ENCODE peak calls at places on chromosome 10, in five cellular contexts. P is GM23338, R is Peyer's patch, A is left ventricle myocardium inferior, T is endodermal cell. Q is an unnamed sample.

GRCh38 chr10:4407783-4408182 is 418.2 kb upstream of the AKR1E2 start:
- DNase-seq in A (no peak), T (no peak), R (no peak), P (no peak), Q (no peak)

GRCh38 chr10:33412261-33413092 is 78.0 kb upstream of the NRP1 start:
- DNase-seq in P (no peak), T (no peak), A (no peak), R (peak; percentile 17), Q (no peak)

GRCh38 chr10:127200646-127201045 is 4.3 kb upstream of the INSYN2A start:
- DNase-seq in R (no peak), A (no peak), T (no peak), P (no peak), Q (no peak)

GRCh38 chr10:47034511-47035051 is 123.4 kb downstream of the PTPN20 start:
- DNase-seq in T (peak; percentile 19), P (no peak), R (no peak), A (no peak), Q (peak; percentile 20)

GRCh38 chr10:48996-49395 is at the start of gene TUBB8:
- DNase-seq in R (no peak), T (no peak), P (no peak), A (no peak), Q (no peak)

GRCh38 chr10:125719173-125720001 is at the start of gene EDRF1:
- DNase-seq in T (peak; percentile 100), A (peak; percentile 99), R (peak; percentile 98), P (peak; percentile 100), Q (peak; percentile 99)

GRCh38 chr10:45470098-45471012 is 96.3 kb downstream of the ALOX5 start:
- DNase-seq in A (no peak), P (peak; percentile 54), T (peak; percentile 81), R (peak; percentile 78), Q (peak; percentile 53)

GRCh38 chr10:11009471-11010308 is 8.0 kb upstream of the CELF2 start:
- DNase-seq in R (no peak), A (no peak), T (no peak), P (no peak), Q (no peak)

GRCh38 chr10:72292223-72292691 is 18.5 kb downstream of the DDIT4 start:
- DNase-seq in A (no peak), T (no peak), P (no peak), R (no peak), Q (no peak)

GRCh38 chr10:104052351-104052885 is 33.3 kb downstream of the COL17A1 start:
- DNase-seq in R (no peak), P (no peak), T (no peak), A (no peak), Q (no peak)

GRCh38 chr10:96858038-96858705 is 26.1 kb downstream of the LCOR start:
- DNase-seq in A (no peak), T (no peak), P (no peak), R (no peak), Q (no peak)

GRCh38 chr10:74156919-74157289 is 5.9 kb downstream of the ADK start:
- DNase-seq in T (no peak), R (no peak), A (peak; percentile 68), P (no peak), Q (no peak)

GRCh38 chr10:33204049-33204448 is 130.4 kb downstream of the NRP1 start:
- DNase-seq in R (no peak), P (no peak), A (no peak), T (no peak), Q (no peak)

GRCh38 chr10:115937756-115938032 is 335.3 kb downstream of the GFRA1 start:
- DNase-seq in P (no peak), T (no peak), A (no peak), R (no peak), Q (no peak)

GRCh38 chr10:59625842-59626522 is 83.7 kb downstream of the SLC16A9 start:
- DNase-seq in A (no peak), P (peak; percentile 87), R (no peak), T (peak; percentile 75), Q (no peak)

GRCh38 chr10:131743190-131744151 is 157.3 kb upstream of the PPP2R2D start:
- DNase-seq in P (peak; percentile 57), A (no peak), R (no peak), T (peak; percentile 62), Q (no peak)

GRCh38 chr10:124085680-124086079 is 7.7 kb downstream of the CHST15 start:
- DNase-seq in R (no peak), A (no peak), P (no peak), T (no peak), Q (no peak)

GRCh38 chr10:49446031-49446430 is 50.1 kb upstream of the DRGX start:
- DNase-seq in P (no peak), R (no peak), A (no peak), T (no peak), Q (no peak)

GRCh38 chr10:111429288-111430028 is 352.6 kb downstream of the ADRA2A start:
- DNase-seq in T (no peak), R (no peak), P (no peak), A (no peak), Q (no peak)

GRCh38 chr10:92354587-92354986 is 63.6 kb downstream of the MARCHF5 start:
- DNase-seq in R (no peak), T (no peak), A (no peak), P (peak; percentile 50), Q (no peak)

DNA sequence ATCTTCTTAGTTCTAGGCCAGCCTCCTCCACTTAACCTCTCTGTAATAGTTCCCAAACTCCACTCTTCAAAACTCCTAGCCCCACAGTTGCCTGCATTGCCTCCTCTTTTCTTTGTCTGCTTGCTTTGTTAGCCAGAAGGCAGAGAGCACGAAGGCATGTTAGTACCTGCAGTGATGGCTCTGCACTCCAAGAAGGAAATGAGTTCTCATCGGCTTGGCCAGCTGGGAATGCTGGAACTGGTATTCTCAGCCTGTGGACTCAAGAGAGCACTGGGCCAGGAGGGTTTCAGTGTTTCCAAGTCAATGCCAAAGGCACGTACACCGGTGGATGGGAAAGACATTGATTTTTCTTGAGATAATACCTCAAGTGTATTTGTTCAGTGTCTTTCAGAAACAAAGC is 66.3 kb upstream of the HABP2 start:
- DNase-seq in A (no peak), R (no peak), T (no peak), P (no peak), Q (no peak)
- H3K27ac ChIP-seq in A (no peak overlapping the region), R (no peak overlapping the region), T (no peak overlapping the region), P (no peak overlapping the region), Q (no peak overlapping the region)

GRCh38 chr10:21506351-21506750 is 19.1 kb downstream of the SKIDA1 start:
- DNase-seq in A (no peak), R (no peak), T (no peak), P (no peak), Q (no peak)

GRCh38 chr10:21509391-21510217 is 15.9 kb downstream of the SKIDA1 start:
- DNase-seq in T (peak; percentile 85), A (no peak), P (peak; percentile 83), R (no peak), Q (peak; percentile 59)

GRCh38 chr10:21505711-21506278 is 19.7 kb downstream of the SKIDA1 start:
- DNase-seq in A (no peak), P (no peak), R (no peak), T (peak; percentile 71), Q (no peak)

GRCh38 chr10:21508987-21509334 is 16.5 kb downstream of the SKIDA1 start:
- DNase-seq in T (no peak), P (peak; percentile 62), R (no peak), A (no peak), Q (no peak)

GRCh38 chr10:21507066-21507669 is 18.3 kb downstream of the SKIDA1 start:
- DNase-seq in A (no peak), R (no peak), T (peak; percentile 77), P (no peak), Q (no peak)
- H3K27ac ChIP-seq in A (no peak overlapping the region), R (no peak overlapping the region), T (peak overlapping the region; percentile 49), P (no peak overlapping the region), Q (no peak overlapping the region)

GRCh38 chr10:17214991-17215781 is 12.9 kb upstream of the VIM start:
- DNase-seq in A (no peak), R (no peak), T (no peak), P (no peak), Q (no peak)
- H3K27ac ChIP-seq in A (peak overlapping the region; percentile 69), R (peak overlapping the region; percentile 32), T (no peak overlapping the region), P (peak overlapping the region; percentile 22), Q (no peak overlapping the region)

GRCh38 chr10:78489034-78489433 is 455.4 kb downstream of the RPS24 start:
- DNase-seq in R (no peak), P (no peak), T (no peak), A (no peak), Q (no peak)
- H3K27ac ChIP-seq in R (no peak overlapping the region), P (no peak overlapping the region), T (no peak overlapping the region), A (no peak overlapping the region), Q (no peak overlapping the region)

Q was measured in right lobe of liver.